ENCODE peak calls at places on chromosome 21, in four cellular contexts. One of them, this sample, is unnamed.

GRCh38 chr21:36698160-36699025 is 522 bp upstream of the SIM2 start:
- DNase-seq in SK-N-SH: peak; percentile 40
- DNase-seq in HCT116: peak; percentile 26
- DNase-seq in HepG2: no peak
- DNase-seq in this sample: peak; percentile 81

GRCh38 chr21:45234127-45234526 is 53.6 kb downstream of the POFUT2 start:
- DNase-seq in SK-N-SH: no peak
- DNase-seq in HCT116: no peak
- DNase-seq in HepG2: no peak
- DNase-seq in this sample: no peak

GRCh38 chr21:32320059-32320458 is 21.4 kb downstream of the MRAP start:
- DNase-seq in SK-N-SH: no peak
- DNase-seq in HCT116: no peak
- DNase-seq in HepG2: no peak
- DNase-seq in this sample: no peak

GRCh38 chr21:32090961-32091360 is 187.9 kb downstream of the MIS18A start:
- DNase-seq in SK-N-SH: no peak
- DNase-seq in HCT116: no peak
- DNase-seq in HepG2: no peak
- DNase-seq in this sample: no peak

GRCh38 chr21:39336457-39337008 is 12.4 kb downstream of the HMGN1 start:
- DNase-seq in SK-N-SH: no peak
- DNase-seq in HCT116: no peak
- DNase-seq in HepG2: peak; percentile 68
- DNase-seq in this sample: no peak

GRCh38 chr21:45804809-45805313 is 161.3 kb downstream of the PCBP3 start:
- DNase-seq in SK-N-SH: no peak
- DNase-seq in HCT116: no peak
- DNase-seq in HepG2: no peak
- DNase-seq in this sample: no peak

GRCh38 chr21:38228115-38228514 is 28.7 kb upstream of the KCNJ15 start:
- DNase-seq in SK-N-SH: no peak
- DNase-seq in HCT116: no peak
- DNase-seq in HepG2: no peak
- DNase-seq in this sample: peak; percentile 55

GRCh38 chr21:32514275-32515055 is 70.9 kb downstream of the TCP10L start:
- DNase-seq in SK-N-SH: no peak
- DNase-seq in HCT116: no peak
- DNase-seq in HepG2: no peak
- DNase-seq in this sample: no peak

GRCh38 chr21:27201197-27201596 is 234.3 kb upstream of the ADAMTS5 start:
- DNase-seq in SK-N-SH: no peak
- DNase-seq in HCT116: no peak
- DNase-seq in HepG2: no peak
- DNase-seq in this sample: no peak

GRCh38 chr21:46599251-46599572 is 5.7 kb downstream of the S100B start:
- DNase-seq in SK-N-SH: peak; percentile 66
- DNase-seq in HCT116: no peak
- DNase-seq in HepG2: peak; percentile 94
- DNase-seq in this sample: no peak

GRCh38 chr21:38460171-38460742 is 38.0 kb downstream of the ERG start:
- DNase-seq in SK-N-SH: no peak
- DNase-seq in HCT116: no peak
- DNase-seq in HepG2: no peak
- DNase-seq in this sample: no peak

GRCh38 chr21:26717146-26717739 is 128.0 kb downstream of the ADAMTS1 start:
- DNase-seq in SK-N-SH: peak; percentile 24
- DNase-seq in HCT116: no peak
- DNase-seq in HepG2: no peak
- DNase-seq in this sample: no peak

GRCh38 chr21:21146587-21147373 is 148.6 kb downstream of the NCAM2 start:
- DNase-seq in SK-N-SH: no peak
- DNase-seq in HCT116: no peak
- DNase-seq in HepG2: no peak
- DNase-seq in this sample: no peak

GRCh38 chr21:25790122-25790951 is 55.6 kb downstream of the GABPA start:
- DNase-seq in SK-N-SH: peak; percentile 52
- DNase-seq in HCT116: peak; percentile 34
- DNase-seq in HepG2: peak; percentile 19
- DNase-seq in this sample: no peak

GRCh38 chr21:46213620-46214286 is 14.8 kb downstream of the LSS start:
- DNase-seq in SK-N-SH: peak; percentile 62
- DNase-seq in HCT116: no peak
- DNase-seq in HepG2: no peak
- DNase-seq in this sample: no peak

GRCh38 chr21:25639167-25639921 is at the start of gene JAM2:
- DNase-seq in SK-N-SH: peak; percentile 88
- DNase-seq in HCT116: no peak
- DNase-seq in HepG2: no peak
- DNase-seq in this sample: no peak

GRCh38 chr21:45403133-45403824 is 1.7 kb upstream of the COL18A1 start:
- DNase-seq in SK-N-SH: no peak
- DNase-seq in HCT116: no peak
- DNase-seq in HepG2: no peak
- DNase-seq in this sample: no peak

GRCh38 chr21:18705971-18706370 is 302.4 kb upstream of the TMPRSS15 start:
- DNase-seq in SK-N-SH: no peak
- DNase-seq in HCT116: no peak
- DNase-seq in HepG2: no peak
- DNase-seq in this sample: no peak

GRCh38 chr21:20882462-20883415 is 115.5 kb upstream of the NCAM2 start:
- DNase-seq in SK-N-SH: peak; percentile 16
- DNase-seq in HCT116: peak; percentile 8
- DNase-seq in HepG2: no peak
- DNase-seq in this sample: peak; percentile 65

GRCh38 chr21:22842875-22843274 is 1844.7 kb downstream of the NCAM2 start:
- DNase-seq in SK-N-SH: no peak
- DNase-seq in HCT116: no peak
- DNase-seq in HepG2: no peak
- DNase-seq in this sample: no peak

GRCh38 chr21:32065654-32066053 is 192.8 kb downstream of the HUNK start:
- DNase-seq in SK-N-SH: no peak
- DNase-seq in HCT116: no peak
- DNase-seq in HepG2: no peak
- DNase-seq in this sample: no peak

DNA sequence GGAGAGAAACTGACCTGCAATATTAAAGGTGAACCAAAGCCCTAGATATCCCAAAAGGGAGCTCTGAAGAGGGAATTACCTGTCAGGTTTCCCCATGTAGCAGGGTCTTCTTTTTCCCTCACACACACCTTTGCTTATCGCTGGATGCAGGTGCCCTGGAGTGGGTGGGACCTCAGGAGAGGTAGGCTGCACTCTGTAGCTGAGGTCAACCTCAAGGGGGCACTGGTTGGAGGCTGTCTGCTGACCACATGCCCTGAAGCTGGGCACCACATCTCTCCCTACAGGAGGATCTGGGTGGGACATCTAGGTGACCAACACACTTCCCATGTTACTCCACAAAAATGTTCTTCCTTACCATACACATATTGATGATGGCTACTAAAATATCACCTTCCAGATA is 298.7 kb upstream of the USP25 start:
- DNase-seq in SK-N-SH: no peak
- DNase-seq in HCT116: no peak
- DNase-seq in HepG2: no peak
- DNase-seq in this sample: no peak
- TF ChIP-seq YY1 in SK-N-SH: no peak
- TF ChIP-seq YY1 in HCT116: no peak
- TF ChIP-seq YY1 in HepG2: no peak
- TF ChIP-seq YY1 in this sample: no peak

GRCh38 chr21:34545079-34545884 is 33.3 kb upstream of the KCNE1 start:
- DNase-seq in SK-N-SH: no peak
- DNase-seq in HCT116: peak; percentile 40
- DNase-seq in HepG2: peak; percentile 62
- DNase-seq in this sample: no peak
- TF ChIP-seq YY1 in SK-N-SH: no peak
- TF ChIP-seq YY1 in HCT116: no peak
- TF ChIP-seq YY1 in HepG2: no peak
- TF ChIP-seq YY1 in this sample: no peak

DNA sequence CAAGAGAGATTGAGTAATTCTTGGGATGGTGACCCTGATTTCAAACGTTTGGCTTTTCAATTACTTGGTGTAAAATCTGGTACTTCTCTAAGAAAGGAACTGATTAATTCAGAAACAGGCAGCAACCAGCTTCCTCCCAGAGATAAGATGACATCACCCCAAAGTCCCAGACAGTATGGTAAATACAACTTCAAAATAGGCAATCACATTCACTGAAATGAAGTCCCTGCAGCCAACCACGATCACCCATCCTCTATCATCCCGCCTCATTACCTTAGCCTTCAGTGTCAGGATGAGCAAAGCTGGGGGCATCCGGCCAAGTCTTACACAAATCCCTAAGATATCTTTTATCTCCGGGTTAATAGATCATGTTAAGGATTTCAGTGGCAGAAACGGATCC is 26.4 kb upstream of the RUNX1 start:
- DNase-seq in SK-N-SH: no peak
- DNase-seq in HCT116: no peak
- DNase-seq in HepG2: no peak
- DNase-seq in this sample: no peak
- TF ChIP-seq YY1 in SK-N-SH: no peak
- TF ChIP-seq YY1 in HCT116: no peak
- TF ChIP-seq YY1 in HepG2: no peak
- TF ChIP-seq YY1 in this sample: no peak

GRCh38 chr21:33539612-33540011 is 2.3 kb downstream of the GART start:
- DNase-seq in SK-N-SH: no peak
- DNase-seq in HCT116: no peak
- DNase-seq in HepG2: no peak
- DNase-seq in this sample: no peak
- TF ChIP-seq YY1 in SK-N-SH: no peak
- TF ChIP-seq YY1 in HCT116: no peak
- TF ChIP-seq YY1 in HepG2: no peak
- TF ChIP-seq YY1 in this sample: no peak

GRCh38 chr21:42865361-42866160 is 13.8 kb downstream of the WDR4 start:
- DNase-seq in SK-N-SH: peak; percentile 73
- DNase-seq in HCT116: no peak
- DNase-seq in HepG2: no peak
- DNase-seq in this sample: no peak
- TF ChIP-seq YY1 in SK-N-SH: no peak
- TF ChIP-seq YY1 in HCT116: no peak
- TF ChIP-seq YY1 in HepG2: no peak
- TF ChIP-seq YY1 in this sample: no peak

GRCh38 chr21:41566500-41567014 is 58.6 kb upstream of the TMPRSS2 start:
- DNase-seq in SK-N-SH: no peak
- DNase-seq in HCT116: no peak
- DNase-seq in HepG2: no peak
- DNase-seq in this sample: no peak

GRCh38 chr21:41562101-41563000 is 54.4 kb upstream of the TMPRSS2 start:
- DNase-seq in SK-N-SH: no peak
- DNase-seq in HCT116: no peak
- DNase-seq in HepG2: no peak
- DNase-seq in this sample: no peak

GRCh38 chr21:41565550-41565949 is 57.6 kb upstream of the TMPRSS2 start:
- DNase-seq in SK-N-SH: no peak
- DNase-seq in HCT116: no peak
- DNase-seq in HepG2: no peak
- DNase-seq in this sample: no peak

GRCh38 chr21:41567901-41568510 is 60.0 kb upstream of the TMPRSS2 start:
- DNase-seq in SK-N-SH: no peak
- DNase-seq in HCT116: no peak
- DNase-seq in HepG2: no peak
- DNase-seq in this sample: no peak

DNA sequence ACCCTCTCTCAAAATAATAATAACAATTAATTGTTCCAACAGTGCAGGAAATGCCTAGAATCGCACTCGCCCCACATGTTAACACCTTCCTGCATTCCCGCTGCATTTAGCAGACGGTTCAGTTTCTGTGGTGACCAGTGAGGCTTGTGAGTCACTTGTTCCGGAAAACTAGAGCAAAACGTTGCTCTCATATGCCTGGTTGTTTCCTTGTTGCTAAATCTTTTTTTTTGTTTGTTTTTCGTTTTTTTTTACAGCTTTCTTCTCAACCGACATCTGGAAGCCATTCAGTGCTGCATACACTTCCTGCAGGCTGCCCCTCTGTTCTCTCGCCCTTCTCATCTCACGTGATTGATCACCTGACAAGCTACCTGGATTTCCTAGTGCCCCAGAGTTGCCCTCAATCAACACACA is 56.9 kb upstream of the TMPRSS2 start:
- DNase-seq in SK-N-SH: no peak
- DNase-seq in HCT116: no peak
- DNase-seq in HepG2: peak; percentile 7
- DNase-seq in this sample: no peak
- TF ChIP-seq YY1 in SK-N-SH: no peak
- TF ChIP-seq YY1 in HCT116: no peak
- TF ChIP-seq YY1 in HepG2: no peak
- TF ChIP-seq YY1 in this sample: no peak

DNA sequence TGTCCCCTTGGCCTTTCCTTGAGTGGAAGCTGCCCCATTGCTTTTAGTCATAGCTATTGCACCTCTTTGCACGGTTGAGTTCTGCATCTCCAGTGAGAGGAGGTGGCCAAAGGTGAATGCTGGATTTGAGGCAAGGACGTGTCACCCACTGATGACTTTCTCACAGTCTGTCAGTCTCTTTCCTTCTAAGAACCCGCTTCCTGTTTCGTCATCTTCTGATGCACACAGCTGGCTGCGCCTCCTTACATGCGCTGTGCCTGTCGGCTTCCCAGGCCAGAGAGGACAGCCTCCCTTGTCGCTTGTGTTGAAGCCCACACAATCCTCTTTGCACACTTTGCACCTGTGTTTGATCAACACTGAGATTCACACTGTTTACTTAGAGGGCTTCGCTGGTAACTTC is 41.8 kb upstream of the PWP2 start:
- DNase-seq in SK-N-SH: no peak
- DNase-seq in HCT116: no peak
- DNase-seq in HepG2: no peak
- DNase-seq in this sample: no peak
- TF ChIP-seq YY1 in SK-N-SH: no peak
- TF ChIP-seq YY1 in HCT116: no peak
- TF ChIP-seq YY1 in HepG2: no peak
- TF ChIP-seq YY1 in this sample: no peak

GRCh38 chr21:17671733-17672132 is 59.0 kb upstream of the BTG3 start:
- DNase-seq in SK-N-SH: no peak
- DNase-seq in HCT116: no peak
- DNase-seq in HepG2: no peak
- DNase-seq in this sample: no peak

GRCh38 chr21:17668479-17668878 is 55.8 kb upstream of the BTG3 start:
- DNase-seq in SK-N-SH: no peak
- DNase-seq in HCT116: no peak
- DNase-seq in HepG2: no peak
- DNase-seq in this sample: no peak

DNA sequence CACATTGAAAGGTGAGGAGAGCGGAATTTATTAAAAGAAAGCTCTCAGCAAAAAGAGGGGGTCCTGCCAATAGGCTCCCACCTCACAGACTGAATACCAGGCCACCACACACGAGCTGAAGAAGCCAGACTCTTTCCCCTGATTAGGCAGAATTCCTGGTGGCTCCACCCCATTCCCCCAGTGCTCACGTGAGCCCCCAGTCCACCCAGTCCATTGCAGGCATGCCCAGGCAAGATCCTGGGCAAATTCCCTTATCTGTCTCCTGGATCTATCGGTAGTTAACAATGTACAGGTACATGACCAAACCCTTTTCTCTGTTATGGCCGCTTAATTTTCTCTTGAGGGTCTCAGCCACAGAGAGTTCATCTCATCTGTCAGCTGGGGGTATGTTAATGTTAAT is 54.6 kb upstream of the BTG3 start:
- DNase-seq in SK-N-SH: no peak
- DNase-seq in HCT116: no peak
- DNase-seq in HepG2: no peak
- DNase-seq in this sample: no peak
- TF ChIP-seq YY1 in SK-N-SH: no peak
- TF ChIP-seq YY1 in HCT116: no peak
- TF ChIP-seq YY1 in HepG2: no peak
- TF ChIP-seq YY1 in this sample: no peak